ENCODE peak calls at places on chromosomes 6 and 20, in four cellular contexts. H is HepG2, S is H1, L is GM12878. B is an unnamed sample.

GRCh38 chr20:11118802-11119380 is 445.1 kb upstream of the JAG1 start:
- DNase-seq in H (no peak), S (no peak), L (no peak), B (no peak)

GRCh38 chr6:156699017-156699421 is 78.2 kb upstream of the ARID1B start:
- DNase-seq in H (no peak), S (no peak), L (peak), B (no peak)

GRCh38 chr6:26123675-26124549 is 36.7 kb downstream of the HFE start:
- DNase-seq in H (peak), S (peak), L (peak), B (peak)

GRCh38 chr6:88376759-88377387 is 210.7 kb upstream of the CNR1 start:
- DNase-seq in H (no peak), S (no peak), L (no peak), B (no peak)

GRCh38 chr6:148547110-148547509 is 199.7 kb upstream of the UST start:
- DNase-seq in H (no peak), S (no peak), L (no peak), B (no peak)

GRCh38 chr6:3373597-3374203 is 83.2 kb downstream of the SLC22A23 start:
- DNase-seq in H (no peak), S (no peak), L (no peak), B (no peak)

GRCh38 chr6:5626727-5627426 is 365.6 kb downstream of the FARS2 start:
- DNase-seq in H (no peak), S (no peak), L (peak), B (no peak)

GRCh38 chr20:1941226-1941625 is 46.0 kb downstream of the SIRPA start:
- DNase-seq in H (no peak), S (no peak), L (no peak), B (no peak)

GRCh38 chr20:35225319-35226125 is 968 bp upstream of the MMP24 start:
- DNase-seq in H (no peak), S (no peak), L (no peak), B (no peak)

GRCh38 chr6:15076565-15076964 is 169.3 kb upstream of the JARID2 start:
- DNase-seq in H (no peak), S (no peak), L (no peak), B (no peak)

GRCh38 chr6:2164481-2164880 is 80.9 kb downstream of the GMDS start:
- DNase-seq in H (no peak), S (no peak), L (no peak), B (peak)

GRCh38 chr6:2168480-2168879 is 76.9 kb downstream of the GMDS start:
- DNase-seq in H (no peak), S (no peak), L (no peak), B (no peak)

GRCh38 chr6:2165216-2165725 is 80.1 kb downstream of the GMDS start:
- DNase-seq in H (no peak), S (no peak), L (no peak), B (no peak)

GRCh38 chr6:2162089-2162465 is 83.3 kb downstream of the GMDS start:
- DNase-seq in H (no peak), S (no peak), L (no peak), B (no peak)

GRCh38 chr6:2166717-2167116 is 78.7 kb downstream of the GMDS start:
- DNase-seq in H (no peak), S (no peak), L (no peak), B (no peak)
- TF ChIP-seq SUZ12 in H (no peak), S (no peak), L (no peak), B (no peak)

GRCh38 chr6:2028457-2029038 is 216.9 kb downstream of the GMDS start:
- DNase-seq in H (no peak), S (no peak), L (peak), B (no peak)
- TF ChIP-seq ZNF274 in H (no peak), S (no peak), L (no peak), B (no peak)

GRCh38 chr20:9514461-9515210 is at the start of gene LAMP5:
- DNase-seq in H (no peak), S (peak), L (no peak), B (peak)

GRCh38 chr20:9516658-9516987 is 2.2 kb downstream of the LAMP5 start:
- DNase-seq in H (no peak), S (no peak), L (no peak), B (no peak)

GRCh38 chr20:9517297-9518134 is 3.1 kb downstream of the LAMP5 start:
- DNase-seq in H (no peak), S (no peak), L (no peak), B (no peak)

GRCh38 chr20:9515211-9515580 is 806 bp downstream of the LAMP5 start:
- DNase-seq in H (no peak), S (no peak), L (no peak), B (no peak)

GRCh38 chr20:9515761-9516657 is 1.6 kb downstream of the LAMP5 start:
- DNase-seq in H (no peak), S (peak), L (no peak), B (no peak)
- H3K4me3 ChIP-seq in H (no peak), S (peak), L (peak), B (peak)

GRCh38 chr6:150966786-150967185 is 101.3 kb downstream of the MTHFD1L start:
- DNase-seq in H (no peak), S (no peak), L (no peak), B (no peak)

GRCh38 chr6:150964765-150965164 is 99.3 kb downstream of the MTHFD1L start:
- DNase-seq in H (no peak), S (no peak), L (no peak), B (no peak)

GRCh38 chr6:150967910-150968309 is 102.4 kb downstream of the MTHFD1L start:
- DNase-seq in H (no peak), S (no peak), L (no peak), B (no peak)

GRCh38 chr6:150969901-150970300 is 104.4 kb downstream of the MTHFD1L start:
- DNase-seq in H (no peak), S (no peak), L (no peak), B (no peak)

DNA sequence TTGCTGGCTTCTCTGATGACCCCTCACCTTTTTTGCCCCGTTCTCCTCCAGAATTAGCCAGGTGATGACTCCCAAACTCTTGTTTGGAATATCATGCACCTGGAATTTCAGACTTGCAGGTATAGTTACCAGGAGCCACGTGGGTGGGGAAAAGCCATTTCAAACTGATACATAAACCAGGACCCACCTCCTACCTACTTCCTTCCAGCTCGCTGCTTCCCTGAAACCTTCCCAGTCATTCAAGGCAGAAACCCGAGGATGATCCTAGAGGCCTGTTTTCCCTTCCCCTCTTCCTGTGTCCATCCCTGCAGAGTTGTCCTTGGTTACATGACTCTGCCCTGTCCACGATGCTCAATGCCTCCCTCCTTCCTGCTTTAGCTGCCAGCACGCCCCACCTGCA is 101.9 kb downstream of the MTHFD1L start:
- DNase-seq in H (no peak), S (no peak), L (no peak), B (no peak)
- TF ChIP-seq SUZ12 in H (no peak), S (no peak), L (no peak), B (no peak)

GRCh38 chr20:58116505-58116904 is 111.9 kb downstream of the ANKRD60 start:
- DNase-seq in H (no peak), S (peak), L (no peak), B (no peak)
- TF ChIP-seq ZNF274 in H (no peak), S (no peak), L (no peak), B (no peak)

DNA sequence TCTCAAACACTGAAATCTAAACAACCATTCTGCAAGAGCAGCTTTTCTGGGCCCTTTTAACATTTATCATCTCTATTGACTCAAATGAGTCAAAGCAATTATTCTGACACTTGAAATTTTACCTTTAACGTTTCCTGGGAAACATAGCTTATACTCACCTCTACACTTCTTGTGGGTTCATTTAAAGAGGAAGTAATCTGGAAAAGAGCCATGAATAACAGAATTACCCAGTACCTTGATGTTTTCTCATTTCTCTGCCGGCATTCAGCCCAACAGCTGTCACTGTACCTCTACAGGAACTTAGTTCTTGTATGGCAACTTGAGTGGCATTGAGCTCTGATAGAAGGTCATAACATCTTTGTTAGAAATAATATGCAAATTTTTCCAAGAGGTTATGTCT is 272.2 kb downstream of the KCNQ5 start:
- DNase-seq in H (no peak), S (no peak), L (no peak), B (no peak)
- H3K4me3 ChIP-seq in H (no peak), S (no peak), L (no peak), B (no peak)

GRCh38 chr20:49278817-49279676 is 1.2 kb upstream of the ZNFX1 start:
- DNase-seq in H (peak), S (no peak), L (no peak), B (no peak)
- TF ChIP-seq SUZ12 in H (no peak), S (no peak), L (no peak), B (no peak)

DNA sequence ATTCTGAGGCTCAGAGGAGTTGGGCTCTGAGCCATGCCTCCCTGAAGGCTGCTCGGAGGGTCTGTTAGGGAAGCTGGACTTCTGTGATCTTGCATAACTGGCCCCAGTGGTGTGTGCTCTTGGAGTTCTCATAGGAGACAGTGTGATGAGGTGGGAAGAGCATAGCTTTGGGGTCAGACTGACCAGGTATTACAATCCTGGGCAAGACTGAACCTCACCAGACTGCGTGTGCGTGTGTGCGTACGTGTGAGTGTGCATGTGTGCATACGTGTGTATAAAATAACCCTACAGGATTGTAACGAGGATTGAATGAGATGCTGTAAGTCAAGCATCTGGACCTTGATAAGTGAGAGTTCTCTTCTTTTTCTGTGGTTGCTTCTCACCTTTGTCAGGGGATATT is 10.0 kb downstream of the BPIFB2 start:
- DNase-seq in H (no peak), S (no peak), L (no peak), B (no peak)
- TF ChIP-seq ZNF274 in H (no peak), S (no peak), L (no peak), B (no peak)

DNA sequence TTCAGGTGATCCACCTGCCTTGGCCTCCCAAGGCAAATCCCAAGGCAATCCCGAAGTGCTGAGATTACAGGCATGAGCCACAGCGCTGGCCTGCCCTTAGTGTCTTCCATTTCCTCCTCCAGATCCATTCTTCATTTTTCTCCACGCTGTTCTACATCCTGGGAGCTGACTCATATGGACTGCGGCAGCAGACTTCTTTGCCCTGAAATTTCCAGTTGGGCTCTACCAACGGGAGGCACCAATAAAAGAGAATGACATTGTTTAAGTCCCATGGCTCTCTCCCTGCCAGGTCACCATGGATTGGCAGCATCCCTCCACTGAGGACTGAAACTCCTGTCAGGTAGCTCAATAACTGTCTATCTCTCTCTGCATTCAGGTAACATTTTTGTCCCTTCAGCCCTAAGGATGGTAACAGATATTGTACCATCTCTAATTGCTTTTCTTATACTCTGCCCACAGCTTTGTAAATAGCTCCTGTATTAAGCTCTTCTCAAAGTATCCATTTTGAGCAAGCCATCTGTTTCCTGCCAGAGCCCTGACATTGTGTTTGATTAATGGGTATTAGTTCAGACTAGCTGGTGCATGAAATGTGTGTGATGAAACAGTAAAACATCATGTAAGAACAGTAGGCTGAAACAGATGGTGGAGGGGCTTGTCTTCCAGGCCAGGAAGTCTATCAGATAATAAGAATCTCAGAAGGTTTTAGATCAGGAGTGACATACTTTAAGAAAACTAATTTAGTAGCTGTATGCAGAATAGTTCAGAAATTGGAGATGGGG is 3.6 kb downstream of the TBCC start:
- DNase-seq in H (no peak), S (no peak), L (no peak), B (no peak)
- H3K4me3 ChIP-seq in H (no peak), S (no peak), L (no peak), B (no peak)